ENCODE peak calls at places on chromosomes 1 and 21, in nine cellular contexts. G, E, F, Q, N, V, U, M and Z are unnamed samples.

GRCh38 chr1:5879421-5879820 is 112.8 kb downstream of the NPHP4 start:
- DNase-seq in G (no peak), E (no peak), F (no peak), Q (no peak), N (no peak), V (no peak), U (no peak), M (no peak), Z (no peak)

GRCh38 chr1:30377230-30378022 is 346.0 kb downstream of the MATN1 start:
- DNase-seq in G (no peak), E (no peak), F (no peak), Q (no peak), N (no peak), V (no peak), U (no peak), M (no peak), Z (no peak)

GRCh38 chr1:177287996-177288395 is 117.2 kb downstream of the BRINP2 start:
- DNase-seq in G (no peak), E (no peak), F (no peak), Q (no peak), N (no peak), V (no peak), U (no peak), M (no peak), Z (no peak)

GRCh38 chr1:167165948-167166702 is 54.6 kb upstream of the POU2F1 start:
- DNase-seq in G (no peak), E (no peak), F (no peak), Q (no peak), N (no peak), V (no peak), U (no peak), M (no peak), Z (no peak)

GRCh38 chr1:19764848-19765247 is 34.9 kb downstream of the TMCO4 start:
- DNase-seq in G (no peak), E (peak), F (no peak), Q (peak), N (no peak), V (peak), U (no peak), M (no peak), Z (no peak)

GRCh38 chr1:56508523-56508983 is 70.8 kb downstream of the PLPP3 start:
- DNase-seq in G (no peak), E (peak), F (no peak), Q (peak), N (peak), V (peak), U (no peak), M (peak), Z (no peak)

GRCh38 chr1:156419863-156420208 is 50.8 kb downstream of the RHBG start:
- DNase-seq in G (no peak), E (no peak), F (no peak), Q (no peak), N (no peak), V (no peak), U (no peak), M (no peak), Z (no peak)

GRCh38 chr21:34952701-34953100 is 96.4 kb downstream of the RUNX1 start:
- DNase-seq in G (no peak), E (peak), F (no peak), Q (no peak), N (no peak), V (no peak), U (no peak), M (no peak), Z (no peak)

GRCh38 chr1:3611170-3612019 is at the start of gene MEGF6:
- DNase-seq in G (peak), E (no peak), F (peak), Q (no peak), N (no peak), V (no peak), U (no peak), M (peak), Z (peak)

GRCh38 chr1:194268839-194269238 is 1082.4 kb upstream of the B3GALT2 start:
- DNase-seq in G (no peak), E (no peak), F (no peak), Q (no peak), N (peak), V (no peak), U (no peak), M (no peak), Z (no peak)

GRCh38 chr1:21184266-21184665 is 7.6 kb upstream of the EIF4G3 start:
- DNase-seq in G (no peak), E (no peak), F (peak), Q (no peak), N (no peak), V (no peak), U (peak), M (peak), Z (no peak)

GRCh38 chr21:38753114-38754100 is 52.3 kb upstream of the ETS2 start:
- DNase-seq in G (no peak), E (no peak), F (no peak), Q (no peak), N (no peak), V (no peak), U (no peak), M (no peak), Z (no peak)

GRCh38 chr1:156065871-156066270 is 4.9 kb downstream of the RAB25 start:
- DNase-seq in G (no peak), E (no peak), F (no peak), Q (no peak), N (no peak), V (no peak), U (no peak), M (no peak), Z (no peak)

GRCh38 chr1:110341146-110341871 is 2.1 kb downstream of the RBM15 start:
- DNase-seq in G (no peak), E (no peak), F (no peak), Q (no peak), N (no peak), V (no peak), U (no peak), M (no peak), Z (no peak)

GRCh38 chr21:29145354-29145782 is 14.9 kb downstream of the MAP3K7CL start:
- DNase-seq in G (no peak), E (peak), F (no peak), Q (peak), N (peak), V (peak), U (peak), M (no peak), Z (peak)

GRCh38 chr1:213982515-213982813 is 5.3 kb upstream of the PROX1 start:
- DNase-seq in G (no peak), E (no peak), F (no peak), Q (no peak), N (no peak), V (no peak), U (no peak), M (no peak), Z (no peak)